ENCODE peak calls at places on chromosomes 13 and 19, in six cellular contexts. D is tibial nerve, U is H1, C is ovary, B is A549, L is K562. W is an unnamed sample.

GRCh38 chr19:13022859-13023636 is 27.8 kb downstream of the NFIX start:
- DNase-seq in D (peak; percentile 80), U (no peak), C (peak; percentile 93), B (peak; percentile 25), L (peak; percentile 71), W (peak; percentile 83)

GRCh38 chr19:45467456-45468158 is at the start of gene FOSB:
- DNase-seq in D (peak; percentile 97), U (peak; percentile 96), C (peak; percentile 93), B (peak; percentile 96), L (peak; percentile 92), W (peak; percentile 93)

GRCh38 chr19:48290923-48291700 is 21.2 kb downstream of the ZNF114 start:
- DNase-seq in D (peak; percentile 69), U (peak; percentile 95), C (peak; percentile 73), B (peak; percentile 91), L (peak; percentile 76), W (peak; percentile 97)

GRCh38 chr13:75754936-75755335 is 118.8 kb downstream of the LMO7 start:
- DNase-seq in D (no peak), U (no peak), C (no peak), B (no peak), L (no peak), W (no peak)

GRCh38 chr13:80339578-80339840 is 1.4 kb downstream of the SPRY2 start:
- DNase-seq in D (no peak), U (no peak), C (no peak), B (no peak), L (peak; percentile 16), W (no peak)

GRCh38 chr13:106417467-106418110 is 117.9 kb downstream of the EFNB2 start:
- DNase-seq in D (no peak), U (no peak), C (no peak), B (no peak), L (no peak), W (no peak)

GRCh38 chr19:56269348-56269747 is 3.2 kb upstream of the EDDM13 start:
- DNase-seq in D (no peak), U (no peak), C (no peak), B (no peak), L (no peak), W (no peak)

GRCh38 chr13:87536899-87537298 is 134.3 kb upstream of the SLITRK5 start:
- DNase-seq in D (no peak), U (no peak), C (no peak), B (no peak), L (no peak), W (no peak)

GRCh38 chr13:35697281-35697680 is 220.8 kb upstream of the MAB21L1 start:
- DNase-seq in D (no peak), U (no peak), C (no peak), B (no peak), L (no peak), W (no peak)

GRCh38 chr13:43077446-43077845 is 54.1 kb downstream of the DNAJC15 start:
- DNase-seq in D (no peak), U (no peak), C (no peak), B (no peak), L (no peak), W (no peak)

GRCh38 chr13:94992277-94992989 is 280.1 kb upstream of the SOX21 start:
- DNase-seq in D (no peak), U (no peak), C (no peak), B (no peak), L (no peak), W (no peak)

GRCh38 chr13:48542581-48543341 is 9.9 kb upstream of the RCBTB2 start:
- DNase-seq in D (peak; percentile 46), U (peak; percentile 49), C (peak; percentile 61), B (no peak), L (no peak), W (peak; percentile 20)

GRCh38 chr13:98405690-98406344 is 171.1 kb downstream of the STK24 start:
- DNase-seq in D (no peak), U (no peak), C (no peak), B (no peak), L (no peak), W (no peak)

GRCh38 chr13:46664195-46664594 is 111.2 kb downstream of the LRCH1 start:
- DNase-seq in D (no peak), U (no peak), C (no peak), B (no peak), L (no peak), W (no peak)

GRCh38 chr13:46665243-46665629 is 112.3 kb downstream of the LRCH1 start:
- DNase-seq in D (no peak), U (no peak), C (no peak), B (no peak), L (no peak), W (no peak)

GRCh38 chr13:46663644-46664043 is 110.7 kb downstream of the LRCH1 start:
- DNase-seq in D (no peak), U (no peak), C (no peak), B (no peak), L (no peak), W (no peak)

GRCh38 chr13:46662690-46663089 is 109.7 kb downstream of the LRCH1 start:
- DNase-seq in D (no peak), U (no peak), C (no peak), B (no peak), L (no peak), W (no peak)

GRCh38 chr13:46663216-46663615 is 110.2 kb downstream of the LRCH1 start:
- DNase-seq in D (no peak), U (no peak), C (no peak), B (no peak), L (no peak), W (no peak)
- H3K4me1 ChIP-seq in D (peaks cover 32% of the 10 kb centered on the region), U (peaks cover 12% of the 10 kb centered on the region), C (peaks cover 7% of the 10 kb centered on the region), B (peaks cover 95% of the 10 kb centered on the region), L (no peaks in the 10 kb centered on the region), W (peaks cover 33% of the 10 kb centered on the region)

GRCh38 chr19:10195199-10195519 is 406 bp upstream of the DNMT1 start:
- DNase-seq in D (no peak), U (no peak), C (no peak), B (no peak), L (no peak), W (no peak)

GRCh38 chr19:10192922-10193321 is 1.8 kb downstream of the DNMT1 start:
- DNase-seq in D (no peak), U (no peak), C (no peak), B (no peak), L (no peak), W (no peak)

GRCh38 chr19:10193666-10194499 is 870 bp downstream of the DNMT1 start:
- DNase-seq in D (peak; percentile 9), U (peak; percentile 80), C (no peak), B (peak; percentile 49), L (peak; percentile 75), W (no peak)

GRCh38 chr19:10191347-10191746 is 3.4 kb downstream of the DNMT1 start:
- DNase-seq in D (peak; percentile 51), U (no peak), C (no peak), B (no peak), L (no peak), W (no peak)

DNA sequence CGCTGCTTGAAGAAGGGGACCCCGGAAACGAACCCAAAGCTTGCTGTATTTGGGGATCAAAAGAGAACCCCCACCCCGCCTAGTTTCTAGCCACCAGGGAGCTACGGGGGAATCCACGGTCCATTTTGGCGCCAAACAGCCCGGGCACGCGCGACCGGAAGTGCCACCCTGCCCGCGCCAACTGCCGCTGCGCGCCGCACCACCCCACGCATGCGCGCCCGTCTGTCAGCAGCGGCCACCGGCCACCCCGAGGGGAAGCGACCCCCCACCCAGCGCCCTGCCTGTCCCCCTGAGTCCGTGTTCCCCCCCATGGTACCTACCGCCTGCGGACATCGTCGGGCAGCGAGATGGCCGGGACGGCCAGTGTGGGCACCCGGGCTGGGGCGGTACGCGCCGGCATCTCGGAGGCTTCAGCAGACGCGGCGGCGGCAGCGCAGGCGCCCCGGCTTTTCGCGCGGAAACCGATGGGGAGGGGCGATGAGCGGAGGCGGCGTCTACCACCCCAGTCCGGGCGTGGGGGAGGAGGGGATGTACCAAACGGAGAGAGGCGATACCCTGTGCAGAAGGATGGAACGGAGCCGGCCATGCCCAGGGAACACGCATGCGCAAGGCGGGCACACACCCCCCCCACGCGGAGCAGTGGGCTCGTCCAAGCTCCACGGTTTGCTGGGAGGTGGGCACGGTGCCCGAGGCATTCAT is at the start of gene DNMT1:
- DNase-seq in D (peak; percentile 92), U (peak; percentile 99), C (peak; percentile 95), B (peak; percentile 99), L (peak; percentile 100), W (peak; percentile 97)
- TF ChIP-seq EP300 in D (peak; percentile 59), U (no peak), C (no peak), B (no peak), L (peak; percentile 13), W (no peak)

GRCh38 chr13:40484981-40485380 is 181.5 kb downstream of the FOXO1 start:
- DNase-seq in D (no peak), U (no peak), C (no peak), B (no peak), L (no peak), W (no peak)
- H3K4me1 ChIP-seq in D (peaks cover 12% of the 10 kb centered on the region), U (peaks cover 12% of the 10 kb centered on the region), C (peaks cover 17% of the 10 kb centered on the region), B (no peaks in the 10 kb centered on the region), L (no peaks in the 10 kb centered on the region), W (peaks cover 5% of the 10 kb centered on the region)

GRCh38 chr13:33235078-33235477 is 50.5 kb downstream of the STARD13 start:
- DNase-seq in D (peak; percentile 33), U (no peak), C (no peak), B (no peak), L (no peak), W (no peak)

GRCh38 chr13:33233547-33233946 is 52.0 kb downstream of the STARD13 start:
- DNase-seq in D (no peak), U (no peak), C (no peak), B (no peak), L (no peak), W (peak; percentile 41)

GRCh38 chr13:33235564-33235963 is 50.0 kb downstream of the STARD13 start:
- DNase-seq in D (no peak), U (no peak), C (no peak), B (no peak), L (no peak), W (no peak)

GRCh38 chr13:33232883-33233282 is 52.7 kb downstream of the STARD13 start:
- DNase-seq in D (no peak), U (no peak), C (no peak), B (no peak), L (no peak), W (no peak)

DNA sequence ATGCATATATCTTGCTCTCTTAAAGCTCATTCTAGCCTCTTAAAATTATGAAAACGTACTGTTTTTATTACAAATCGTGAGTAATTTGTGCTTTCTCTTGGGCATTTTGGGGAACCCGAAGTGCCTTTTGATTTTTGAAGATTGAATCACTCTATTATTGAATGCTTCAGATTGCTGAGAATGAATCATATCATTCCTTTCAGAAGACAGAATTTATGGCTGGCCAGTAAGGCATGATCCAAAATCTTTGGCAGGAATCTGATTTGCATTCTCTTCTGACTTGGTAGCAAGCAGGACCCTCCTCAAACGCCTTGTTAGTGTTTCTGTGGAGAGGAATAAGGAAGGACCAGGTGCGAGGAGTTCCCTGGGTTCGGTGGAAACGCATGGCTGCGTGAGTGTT is 49.5 kb downstream of the STARD13 start:
- DNase-seq in D (no peak), U (no peak), C (no peak), B (no peak), L (no peak), W (no peak)
- TF ChIP-seq EP300 in D (no peak), U (no peak), C (no peak), B (no peak), L (no peak), W (no peak)

GRCh38 chr19:14116525-14116917 is 1.0 kb downstream of the PRKACA start:
- DNase-seq in D (no peak), U (no peak), C (no peak), B (no peak), L (no peak), W (no peak)
- H3K4me1 ChIP-seq in D (peaks cover 50% of the 10 kb centered on the region), U (peaks cover 18% of the 10 kb centered on the region), C (peaks cover 30% of the 10 kb centered on the region), B (peaks cover 31% of the 10 kb centered on the region), L (peaks cover 68% of the 10 kb centered on the region), W (peaks cover 65% of the 10 kb centered on the region)

GRCh38 chr19:52690395-52691214 is 44.2 kb downstream of the ZNF611 start:
- DNase-seq in D (peak; percentile 92), U (peak; percentile 94), C (peak; percentile 90), B (no peak), L (peak; percentile 95), W (peak; percentile 97)
- TF ChIP-seq EP300 in D (no peak), U (no peak), C (no peak), B (no peak), L (no peak), W (no peak)

W was measured in upper lobe of left lung.